ENCODE peak calls at places on chromosomes 2 and 18, in ten cellular contexts. B, M, K, H, T, N, F, J, S and E are unnamed samples. For H3K4me1, the result is how much of the 10 kb centered on the place peaks cover.

GRCh38 chr2:63849381-63850203 is 7.9 kb downstream of the UGP2 start:
- DNase-seq in N (no peak), H (no peak), M (no peak), K (no peak), F (no peak), S (peak), J (no peak), T (no peak), B (peak), E (no peak)

GRCh38 chr2:58135861-58136260 is 89.3 kb downstream of the VRK2 start:
- DNase-seq in T (no peak), B (no peak), H (no peak), F (no peak), J (no peak), M (no peak), N (peak), K (no peak), S (no peak), E (no peak)

GRCh38 chr2:38484957-38485356 is 107.9 kb upstream of the ATL2 start:
- DNase-seq in N (no peak), F (no peak), J (no peak), B (no peak), H (no peak), S (no peak), T (no peak), M (no peak), K (no peak), E (no peak)

GRCh38 chr2:28438532-28439063 is 45.9 kb downstream of the FOSL2 start:
- DNase-seq in K (no peak), H (no peak), B (no peak), M (no peak), N (no peak), J (no peak), S (no peak), T (no peak), F (no peak), E (no peak)

GRCh38 chr18:65750421-65751144 is at the start of gene CDH7:
- DNase-seq in H (no peak), F (peak), K (peak), J (no peak), N (no peak), S (no peak), T (no peak), M (no peak), B (no peak), E (peak)

GRCh38 chr2:229201522-229201921 is 69.6 kb downstream of the PID1 start:
- DNase-seq in T (no peak), H (no peak), S (no peak), M (no peak), N (no peak), F (no peak), B (no peak), J (no peak), K (no peak), E (no peak)

GRCh38 chr2:77479895-77480294 is 42.3 kb downstream of the LRRTM4 start:
- DNase-seq in N (no peak), M (no peak), F (no peak), B (no peak), J (no peak), S (no peak), H (no peak), K (no peak), T (no peak), E (no peak)

GRCh38 chr2:120669971-120670370 is 65.7 kb upstream of the GLI2 start:
- DNase-seq in F (no peak), N (no peak), B (no peak), H (no peak), K (no peak), M (no peak), S (no peak), J (no peak), T (no peak), E (no peak)

GRCh38 chr2:68203587-68203986 is 45.9 kb downstream of the PNO1 start:
- DNase-seq in F (no peak), T (no peak), K (no peak), N (no peak), S (no peak), J (no peak), B (no peak), M (no peak), H (no peak), E (no peak)

GRCh38 chr2:53242090-53242489 is 525.5 kb upstream of the CHAC2 start:
- DNase-seq in S (no peak), B (no peak), K (no peak), N (no peak), T (no peak), J (no peak), H (no peak), M (no peak), F (no peak), E (no peak)

GRCh38 chr18:48931680-48932461 is 18.9 kb downstream of the SMAD7 start:
- DNase-seq in J (no peak), H (no peak), S (no peak), M (no peak), K (no peak), T (no peak), F (no peak), B (no peak), N (no peak), E (no peak)

GRCh38 chr2:11128258-11128951 is 26.9 kb upstream of the SLC66A3 start:
- DNase-seq in H (no peak), B (no peak), K (peak), M (no peak), N (peak), J (no peak), S (no peak), F (no peak), T (no peak), E (no peak)

GRCh38 chr2:241314181-241314932 is 1.1 kb downstream of the HDLBP start:
- DNase-seq in H (no peak), F (no peak), N (peak), J (no peak), B (no peak), K (no peak), T (no peak), M (peak), S (no peak), E (no peak)

GRCh38 chr2:164782323-164782722 is 59.3 kb downstream of the COBLL1 start:
- DNase-seq in J (no peak), K (no peak), T (no peak), M (no peak), B (no peak), S (no peak), N (peak), H (no peak), F (no peak), E (no peak)

GRCh38 chr2:25711641-25712369 is 38.4 kb upstream of the DTNB start:
- DNase-seq in S (no peak), B (no peak), F (peak), M (no peak), N (no peak), H (no peak), T (peak), J (no peak), K (no peak), E (no peak)
- H3K4me3 ChIP-seq in S (no peak), B (no peak), F (no peak), M (no peak), N (no peak), H (peak), T (no peak), J (no peak), K (no peak), E (no peak)

GRCh38 chr2:188333751-188334524 is 42.3 kb downstream of the GULP1 start:
- DNase-seq in H (peak), J (no peak), F (peak), B (no peak), S (no peak), N (peak), K (no peak), M (no peak), T (no peak), E (no peak)
- H3K4me1 ChIP-seq in H (under half), J (under half), F (under half), B (under half), S (under half), N (under half), K (under half), M (under half), T (under half), E (under half)

GRCh38 chr2:42545023-42545713 is 23.3 kb upstream of the MTA3 start:
- DNase-seq in H (no peak), S (no peak), K (no peak), J (no peak), N (no peak), M (no peak), B (no peak), T (no peak), F (no peak), E (no peak)
- H3K4me3 ChIP-seq in H (no peak), S (no peak), K (no peak), J (no peak), N (no peak), M (no peak), B (no peak), T (no peak), F (no peak), E (no peak)

DNA sequence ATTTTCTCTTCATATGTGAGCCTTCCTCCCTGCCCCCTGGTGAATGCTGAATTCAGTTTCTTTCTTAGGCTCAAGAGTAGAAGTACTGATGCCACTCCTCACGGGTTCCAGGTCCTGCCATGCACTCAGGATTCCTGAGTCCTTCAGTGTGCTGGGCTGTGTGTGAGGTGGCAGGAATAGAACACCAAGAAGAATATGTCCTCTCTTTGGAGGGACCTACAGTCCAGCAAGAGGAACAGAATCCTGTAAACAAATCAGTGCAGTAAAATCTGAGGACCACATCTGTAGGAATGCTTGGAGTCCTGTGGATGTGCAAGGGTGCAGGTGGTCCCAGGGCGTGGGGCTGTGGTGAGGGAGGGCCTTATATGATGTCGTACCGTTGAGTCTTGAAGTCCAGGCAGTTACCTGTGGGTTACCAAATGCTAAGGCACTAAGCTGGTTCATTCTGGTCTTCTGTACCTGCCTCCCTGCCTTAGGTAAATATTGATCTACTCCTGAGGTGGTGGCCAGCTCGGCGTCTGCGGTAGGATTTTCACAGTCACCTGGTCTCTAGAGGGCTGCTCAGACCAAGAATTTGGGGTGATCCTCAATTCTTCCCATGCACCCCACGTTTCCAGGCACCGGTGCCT is 5.5 kb downstream of the ASAP2 start:
- DNase-seq in N (no peak), H (no peak), S (no peak), B (no peak), K (peak), T (peak), F (no peak), M (no peak), J (no peak), E (no peak)
- H3K4me1 ChIP-seq in N (under half), H (under half), S (under half), B (under half), K (under half), T (half or more), F (under half), M (under half), J (under half), E (under half)

DNA sequence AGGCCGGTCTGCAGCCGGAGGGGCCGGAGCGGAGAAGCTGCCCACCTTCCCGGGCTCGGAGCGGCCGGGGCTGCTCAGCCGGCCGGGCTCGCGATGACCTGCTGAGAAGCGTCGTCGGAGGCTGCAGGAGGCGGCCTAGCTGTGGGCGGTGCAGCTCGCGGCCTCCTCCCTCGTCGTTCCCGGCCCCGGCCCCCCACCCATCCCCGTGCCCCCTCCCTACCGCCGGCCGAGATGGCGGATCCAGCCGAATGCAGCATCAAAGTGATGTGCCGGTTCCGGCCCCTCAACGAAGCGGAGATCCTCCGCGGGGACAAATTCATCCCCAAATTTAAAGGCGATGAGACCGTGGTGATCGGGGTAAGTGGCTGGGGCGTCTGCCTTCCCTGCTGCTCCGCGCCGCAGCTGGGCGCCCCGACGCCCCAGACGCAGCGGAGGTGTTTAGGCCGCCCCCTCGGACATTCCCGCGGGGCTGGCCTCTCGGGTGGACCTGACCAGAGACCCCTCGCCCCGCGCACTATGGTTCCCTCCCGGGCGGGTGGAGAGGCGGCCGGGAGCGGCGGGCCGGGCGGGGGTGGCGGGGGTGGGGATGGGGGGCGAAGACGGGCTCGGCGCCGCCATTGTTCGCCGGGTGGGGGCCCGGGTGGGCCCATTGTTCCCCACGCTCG is 492 bp downstream of the KIF5C start:
- DNase-seq in H (no peak), F (no peak), B (no peak), J (no peak), T (no peak), N (no peak), K (no peak), S (no peak), M (no peak), E (no peak)
- H3K4me3 ChIP-seq in H (peak), F (peak), B (no peak), J (peak), T (no peak), N (no peak), K (peak), S (peak), M (peak), E (peak)

GRCh38 chr2:88057437-88057844 is 1.9 kb upstream of the KRCC1 start:
- DNase-seq in M (no peak), F (no peak), B (no peak), T (no peak), S (no peak), N (no peak), H (no peak), J (no peak), K (no peak), E (no peak)

GRCh38 chr2:88059979-88060906 is 4.7 kb upstream of the KRCC1 start:
- DNase-seq in S (no peak), K (peak), T (no peak), F (peak), H (no peak), B (peak), N (peak), M (peak), J (no peak), E (no peak)

GRCh38 chr2:88060907-88061275 is 5.3 kb upstream of the KRCC1 start:
- DNase-seq in M (no peak), T (no peak), B (no peak), N (no peak), H (no peak), F (no peak), S (no peak), K (no peak), J (no peak), E (no peak)

GRCh38 chr2:88055436-88056128 is at the start of gene KRCC1:
- DNase-seq in T (peak), S (peak), F (peak), H (peak), B (peak), M (peak), J (peak), N (peak), K (peak), E (peak)

GRCh38 chr2:88058226-88058625 is 2.6 kb upstream of the KRCC1 start:
- DNase-seq in T (no peak), S (no peak), N (no peak), F (no peak), H (no peak), M (no peak), J (no peak), B (no peak), K (no peak), E (no peak)
- H3K4me1 ChIP-seq in T (under half), S (under half), N (under half), F (under half), H (under half), M (under half), J (under half), B (under half), K (under half), E (under half)

GRCh38 chr2:225042800-225043167 is 516 bp upstream of the DOCK10 start:
- DNase-seq in N (no peak), S (no peak), K (no peak), B (no peak), J (no peak), F (no peak), H (no peak), M (peak), T (no peak), E (no peak)
- H3K4me3 ChIP-seq in N (peak), S (peak), K (peak), B (no peak), J (peak), F (peak), H (peak), M (peak), T (no peak), E (peak)

GRCh38 chr18:46468431-46469180 is 188.4 kb downstream of the LOXHD1 start:
- DNase-seq in S (no peak), M (no peak), F (no peak), J (no peak), K (no peak), B (no peak), H (no peak), N (no peak), T (no peak), E (no peak)
- H3K4me1 ChIP-seq in S (under half), M (under half), F (under half), J (under half), K (under half), B (under half), H (under half), N (under half), T (under half), E (under half)